ENCODE peak calls at places on chromosome 7, in eight cellular contexts. I is mesenchymal stem cell, B is ovary, T is mesendoderm, M is left ventricle myocardium inferior, H is cardiac muscle cell, D is mucosa of descending colon, S is fibroblast of lung. J is an unnamed sample.

GRCh38 chr7:87702326-87702725 is 74.1 kb downstream of the RUNDC3B start:
- DNase-seq in I (no peak), B (no peak), T (no peak), M (no peak), H (no peak), D (no peak), S (peak; percentile 65), J (no peak)

GRCh38 chr7:112654322-112655216 is 135.6 kb downstream of the TMEM168 start:
- DNase-seq in I (no peak), B (no peak), T (no peak), M (no peak), H (peak; percentile 16), D (no peak), S (peak; percentile 4), J (no peak)

GRCh38 chr7:90212149-90212495 is 582 bp downstream of the STEAP2 start:
- DNase-seq in I (peak; percentile 1), B (no peak), T (peak; percentile 71), M (no peak), H (no peak), D (no peak), S (no peak), J (no peak)

GRCh38 chr7:82444220-82445049 is 858 bp upstream of the CACNA2D1 start:
- DNase-seq in I (no peak), B (peak; percentile 20), T (peak; percentile 77), M (no peak), H (no peak), D (peak; percentile 45), S (no peak), J (no peak)

GRCh38 chr7:90210925-90211324 is 615 bp upstream of the STEAP2 start:
- DNase-seq in I (no peak), B (peak; percentile 44), T (no peak), M (no peak), H (no peak), D (peak; percentile 39), S (peak; percentile 17), J (no peak)

GRCh38 chr7:508461-509170 is 11.0 kb downstream of the PDGFA start:
- DNase-seq in I (no peak), B (no peak), T (no peak), M (peak; percentile 2), H (no peak), D (peak; percentile 31), S (no peak), J (peak; percentile 3)

GRCh38 chr7:25852249-25852994 is 299.6 kb upstream of the NFE2L3 start:
- DNase-seq in I (peak; percentile 75), B (peak; percentile 40), T (peak; percentile 56), M (no peak), H (peak; percentile 66), D (peak; percentile 71), S (no peak), J (no peak)

GRCh38 chr7:132485136-132485535 is 91.1 kb downstream of the PLXNA4 start:
- DNase-seq in I (no peak), B (no peak), T (no peak), M (no peak), H (no peak), D (no peak), S (no peak), J (no peak)

GRCh38 chr7:48537561-48537960 is 366.3 kb downstream of the ABCA13 start:
- DNase-seq in I (no peak), B (no peak), T (no peak), M (no peak), H (no peak), D (no peak), S (no peak), J (no peak)

GRCh38 chr7:66099551-66100407 is 14.9 kb upstream of the CRCP start:
- DNase-seq in I (peak; percentile 91), B (peak; percentile 84), T (peak; percentile 93), M (peak; percentile 41), H (peak; percentile 95), D (peak; percentile 89), S (peak; percentile 95), J (peak; percentile 31)

GRCh38 chr7:95822717-95823116 is 50.4 kb downstream of the DYNC1I1 start:
- DNase-seq in I (no peak), B (no peak), T (peak; percentile 88), M (no peak), H (no peak), D (no peak), S (no peak), J (no peak)

GRCh38 chr7:71244023-71244422 is 112.1 kb downstream of the GALNT17 start:
- DNase-seq in I (no peak), B (no peak), T (peak; percentile 78), M (no peak), H (no peak), D (no peak), S (peak; percentile 45), J (no peak)

GRCh38 chr7:133051066-133051465 is 30.8 kb downstream of the CHCHD3 start:
- DNase-seq in I (peak; percentile 33), B (peak; percentile 15), T (peak; percentile 57), M (no peak), H (peak; percentile 47), D (no peak), S (peak; percentile 38), J (peak; percentile 6)

GRCh38 chr7:7099584-7100014 is 82.7 kb upstream of the C1GALT1 start:
- DNase-seq in I (peak; percentile 95), B (peak; percentile 75), T (peak; percentile 100), M (peak; percentile 65), H (peak; percentile 98), D (peak; percentile 40), S (peak; percentile 93), J (no peak)

GRCh38 chr7:115707236-115707635 is 323.3 kb downstream of the TFEC start:
- DNase-seq in I (peak; percentile 3), B (no peak), T (peak; percentile 80), M (no peak), H (peak; percentile 14), D (no peak), S (peak; percentile 1), J (no peak)

GRCh38 chr7:22219739-22220493 is 137.0 kb downstream of the RAPGEF5 start:
- DNase-seq in I (peak; percentile 69), B (no peak), T (no peak), M (no peak), H (peak; percentile 68), D (no peak), S (no peak), J (no peak)

GRCh38 chr7:138974675-138975237 is 6.4 kb downstream of the KIAA1549 start:
- DNase-seq in I (no peak), B (no peak), T (no peak), M (no peak), H (no peak), D (no peak), S (no peak), J (no peak)

GRCh38 chr7:130277763-130278643 is 11.3 kb downstream of the CPA2 start:
- DNase-seq in I (peak; percentile 72), B (peak; percentile 70), T (peak; percentile 76), M (peak; percentile 39), H (peak; percentile 84), D (no peak), S (peak; percentile 70), J (no peak)

GRCh38 chr7:128091106-128091505 is 59.9 kb upstream of the LRRC4 start:
- DNase-seq in I (no peak), B (no peak), T (no peak), M (no peak), H (no peak), D (peak; percentile 5), S (no peak), J (no peak)

GRCh38 chr7:3300221-3300650 is 816 bp upstream of the SDK1 start:
- DNase-seq in I (peak; percentile 67), B (no peak), T (peak; percentile 66), M (no peak), H (no peak), D (peak; percentile 54), S (peak; percentile 28), J (no peak)

DNA sequence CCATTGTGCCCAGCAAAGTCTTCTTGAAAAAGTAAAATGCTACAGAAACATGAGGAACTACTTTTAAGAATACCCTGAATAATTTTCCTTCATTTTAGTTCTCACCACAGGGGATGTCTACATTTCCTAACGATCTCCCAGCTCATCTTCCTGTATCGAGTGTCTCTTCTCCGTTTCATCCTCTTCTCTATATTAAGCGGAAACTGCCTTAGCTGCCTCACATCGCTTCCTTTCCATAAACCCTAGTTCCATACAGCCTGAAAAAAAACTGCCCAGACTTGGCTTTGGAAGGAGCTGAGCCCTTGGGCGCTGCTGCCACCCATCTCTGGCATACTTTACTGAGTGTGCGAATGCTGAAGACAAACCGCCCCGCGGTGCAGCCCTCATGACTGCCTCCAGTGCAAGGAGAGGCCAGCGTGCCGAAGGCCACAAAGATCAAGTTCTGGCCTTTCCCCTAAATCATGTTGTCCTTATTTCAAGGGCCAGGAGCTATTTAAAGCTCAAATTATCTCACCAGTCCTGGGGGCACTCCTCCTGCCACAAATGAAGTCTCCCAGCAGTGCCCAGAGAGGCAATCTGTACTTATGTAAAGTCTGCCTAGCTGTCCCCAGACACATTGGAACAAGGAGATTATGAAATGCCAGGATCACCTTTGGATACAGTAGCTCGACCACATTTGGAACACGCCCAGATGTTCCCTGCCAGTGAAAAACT is 25.2 kb downstream of the YWHAG start:
- DNase-seq in I (peak; percentile 61), B (no peak), T (no peak), M (peak; percentile 80), H (peak; percentile 44), D (no peak), S (no peak), J (no peak)
- H3K4me1 ChIP-seq in I (peaks cover 11% of the 10 kb centered on the region), B (peaks cover 9% of the 10 kb centered on the region), T (no peaks in the 10 kb centered on the region), M (peaks cover 99% of the 10 kb centered on the region), H (peaks cover 61% of the 10 kb centered on the region), D (peaks cover 20% of the 10 kb centered on the region), S (peaks cover 3% of the 10 kb centered on the region), J (no peaks in the 10 kb centered on the region)

DNA sequence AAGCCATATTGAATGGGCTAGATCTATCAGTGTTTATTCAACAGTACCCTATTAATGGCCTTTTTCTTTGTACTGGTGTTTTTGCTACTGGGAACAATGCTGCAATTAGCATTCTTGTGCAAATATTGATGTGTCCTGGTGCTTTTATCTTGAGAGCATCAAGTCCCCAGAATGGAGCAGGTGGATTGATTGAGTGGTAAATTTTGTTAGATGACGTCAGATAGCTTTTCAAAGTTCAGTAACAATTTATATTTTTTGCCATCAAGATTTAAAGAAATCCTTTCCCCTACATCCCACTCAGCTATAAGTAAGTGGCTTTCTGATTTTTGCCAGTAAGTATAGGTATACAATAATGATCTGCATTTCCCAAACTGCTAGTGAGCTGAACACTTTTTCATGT is 63.4 kb upstream of the SYPL1 start:
- DNase-seq in I (no peak), B (no peak), T (no peak), M (no peak), H (no peak), D (no peak), S (no peak), J (no peak)
- H3K4me1 ChIP-seq in I (peaks cover 7% of the 10 kb centered on the region), B (peaks cover 2% of the 10 kb centered on the region), T (no peaks in the 10 kb centered on the region), M (peaks cover 41% of the 10 kb centered on the region), H (no peaks in the 10 kb centered on the region), D (no peaks in the 10 kb centered on the region), S (peaks cover 3% of the 10 kb centered on the region), J (no peaks in the 10 kb centered on the region)

DNA sequence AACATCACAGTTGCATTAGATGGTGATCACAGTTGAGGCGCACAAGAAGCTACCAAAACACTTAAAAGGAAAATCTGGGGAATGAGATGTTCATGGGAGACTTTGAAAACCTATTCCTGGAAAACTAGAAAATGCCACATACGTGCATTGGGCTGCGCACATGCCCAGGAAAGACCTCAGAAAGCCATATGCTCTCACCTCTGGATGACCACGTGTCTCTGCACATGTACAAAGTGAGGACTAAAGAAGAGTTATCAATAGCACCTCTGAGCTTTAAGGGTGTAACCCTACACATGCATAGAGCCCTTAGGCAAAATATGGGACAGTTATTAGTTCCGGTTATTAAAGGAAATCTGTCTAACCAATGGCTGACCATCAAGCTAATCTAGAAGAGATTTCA is 77.7 kb downstream of the CRPPA start:
- DNase-seq in I (no peak), B (no peak), T (no peak), M (no peak), H (no peak), D (no peak), S (no peak), J (no peak)
- H3K4me1 ChIP-seq in I (peaks cover 2% of the 10 kb centered on the region), B (no peaks in the 10 kb centered on the region), T (no peaks in the 10 kb centered on the region), M (peaks cover 36% of the 10 kb centered on the region), H (peaks cover 24% of the 10 kb centered on the region), D (peaks cover 19% of the 10 kb centered on the region), S (peaks cover 2% of the 10 kb centered on the region), J (no peaks in the 10 kb centered on the region)

GRCh38 chr7:27091936-27092752 is 3.7 kb downstream of the HOXA1 start:
- DNase-seq in I (no peak), B (no peak), T (peak; percentile 70), M (no peak), H (no peak), D (no peak), S (no peak), J (no peak)
- H3K4me1 ChIP-seq in I (peaks cover 7% of the 10 kb centered on the region), B (peaks cover 3% of the 10 kb centered on the region), T (peaks cover 9% of the 10 kb centered on the region), M (peaks cover 19% of the 10 kb centered on the region), H (no peaks in the 10 kb centered on the region), D (peaks cover 6% of the 10 kb centered on the region), S (no peaks in the 10 kb centered on the region), J (peaks cover 14% of the 10 kb centered on the region)